ENCODE peak calls at places on chromosomes 3 and 15, in eight cellular contexts. One of them, this sample, is unnamed.
A peak's percentile ranks its signal among the peaks of the same experiment; 100 is the strongest.

GRCh38 chr3:52315977-52316764 is at the start of gene DNAH1:
- DNase-seq in AG08395: no peak
- DNase-seq in stimulated activated CD8-positive, alpha-beta memory T cell treated with anti-CD3 and anti-CD28 coated beads, Interleukin-12 subunit alpha, Interleukin-12 subunit beta, amount 100 ng/mL, for 4 hours: no peak
- DNase-seq in stimulated activated CD4-positive, alpha-beta T cell treated with anti-CD3 and anti-CD28 coated beads, Interleukin-12 subunit alpha, Interleukin-12 subunit beta, amount 100 ng/mL, for 48 hours: no peak
- DNase-seq in NCI-H2081: no peak
- DNase-seq in midbrain: no peak
- DNase-seq in left ventricle myocardium inferior: no peak
- DNase-seq in EL: no peak
- DNase-seq in this sample: no peak

GRCh38 chr15:59687831-59688230 is 1.3 kb downstream of the BNIP2 start:
- DNase-seq in left ventricle myocardium inferior: no peak
- DNase-seq in EL: peak; percentile 33
- DNase-seq in NCI-H2081: no peak
- DNase-seq in midbrain: no peak
- DNase-seq in AG08395: peak; percentile 21
- DNase-seq in stimulated activated CD8-positive, alpha-beta memory T cell treated with anti-CD3 and anti-CD28 coated beads, Interleukin-12 subunit alpha, Interleukin-12 subunit beta, amount 100 ng/mL, for 4 hours: no peak
- DNase-seq in stimulated activated CD4-positive, alpha-beta T cell treated with anti-CD3 and anti-CD28 coated beads, Interleukin-12 subunit alpha, Interleukin-12 subunit beta, amount 100 ng/mL, for 48 hours: no peak
- DNase-seq in this sample: no peak

GRCh38 chr15:89888214-89888804 is 5.5 kb downstream of the AP3S2 start:
- DNase-seq in EL: peak; percentile 84
- DNase-seq in midbrain: no peak
- DNase-seq in stimulated activated CD8-positive, alpha-beta memory T cell treated with anti-CD3 and anti-CD28 coated beads, Interleukin-12 subunit alpha, Interleukin-12 subunit beta, amount 100 ng/mL, for 4 hours: no peak
- DNase-seq in stimulated activated CD4-positive, alpha-beta T cell treated with anti-CD3 and anti-CD28 coated beads, Interleukin-12 subunit alpha, Interleukin-12 subunit beta, amount 100 ng/mL, for 48 hours: no peak
- DNase-seq in left ventricle myocardium inferior: no peak
- DNase-seq in NCI-H2081: no peak
- DNase-seq in AG08395: peak; percentile 81
- DNase-seq in this sample: no peak

GRCh38 chr3:197380786-197381185 is 82.4 kb upstream of the DLG1 start:
- DNase-seq in stimulated activated CD8-positive, alpha-beta memory T cell treated with anti-CD3 and anti-CD28 coated beads, Interleukin-12 subunit alpha, Interleukin-12 subunit beta, amount 100 ng/mL, for 4 hours: no peak
- DNase-seq in EL: no peak
- DNase-seq in NCI-H2081: no peak
- DNase-seq in AG08395: no peak
- DNase-seq in left ventricle myocardium inferior: no peak
- DNase-seq in midbrain: no peak
- DNase-seq in stimulated activated CD4-positive, alpha-beta T cell treated with anti-CD3 and anti-CD28 coated beads, Interleukin-12 subunit alpha, Interleukin-12 subunit beta, amount 100 ng/mL, for 48 hours: no peak
- DNase-seq in this sample: peak; percentile 76

GRCh38 chr3:12549971-12550760 is 4.9 kb upstream of the MKRN2OS start:
- DNase-seq in AG08395: no peak
- DNase-seq in EL: no peak
- DNase-seq in left ventricle myocardium inferior: no peak
- DNase-seq in midbrain: no peak
- DNase-seq in NCI-H2081: no peak
- DNase-seq in stimulated activated CD4-positive, alpha-beta T cell treated with anti-CD3 and anti-CD28 coated beads, Interleukin-12 subunit alpha, Interleukin-12 subunit beta, amount 100 ng/mL, for 48 hours: no peak
- DNase-seq in stimulated activated CD8-positive, alpha-beta memory T cell treated with anti-CD3 and anti-CD28 coated beads, Interleukin-12 subunit alpha, Interleukin-12 subunit beta, amount 100 ng/mL, for 4 hours: no peak
- DNase-seq in this sample: no peak

GRCh38 chr15:59538494-59538893 is 73.1 kb upstream of the GCNT3 start:
- DNase-seq in stimulated activated CD4-positive, alpha-beta T cell treated with anti-CD3 and anti-CD28 coated beads, Interleukin-12 subunit alpha, Interleukin-12 subunit beta, amount 100 ng/mL, for 48 hours: no peak
- DNase-seq in AG08395: no peak
- DNase-seq in midbrain: no peak
- DNase-seq in stimulated activated CD8-positive, alpha-beta memory T cell treated with anti-CD3 and anti-CD28 coated beads, Interleukin-12 subunit alpha, Interleukin-12 subunit beta, amount 100 ng/mL, for 4 hours: no peak
- DNase-seq in EL: no peak
- DNase-seq in NCI-H2081: no peak
- DNase-seq in left ventricle myocardium inferior: no peak
- DNase-seq in this sample: no peak

GRCh38 chr15:32870240-32871033 is 152.6 kb downstream of the GREM1 start:
- DNase-seq in stimulated activated CD8-positive, alpha-beta memory T cell treated with anti-CD3 and anti-CD28 coated beads, Interleukin-12 subunit alpha, Interleukin-12 subunit beta, amount 100 ng/mL, for 4 hours: no peak
- DNase-seq in NCI-H2081: no peak
- DNase-seq in left ventricle myocardium inferior: no peak
- DNase-seq in midbrain: no peak
- DNase-seq in stimulated activated CD4-positive, alpha-beta T cell treated with anti-CD3 and anti-CD28 coated beads, Interleukin-12 subunit alpha, Interleukin-12 subunit beta, amount 100 ng/mL, for 48 hours: no peak
- DNase-seq in EL: peak; percentile 97
- DNase-seq in AG08395: peak; percentile 76
- DNase-seq in this sample: no peak

GRCh38 chr15:57867970-57868791 is 161.7 kb downstream of the POLR2M start:
- DNase-seq in midbrain: no peak
- DNase-seq in stimulated activated CD4-positive, alpha-beta T cell treated with anti-CD3 and anti-CD28 coated beads, Interleukin-12 subunit alpha, Interleukin-12 subunit beta, amount 100 ng/mL, for 48 hours: no peak
- DNase-seq in AG08395: no peak
- DNase-seq in left ventricle myocardium inferior: no peak
- DNase-seq in NCI-H2081: no peak
- DNase-seq in stimulated activated CD8-positive, alpha-beta memory T cell treated with anti-CD3 and anti-CD28 coated beads, Interleukin-12 subunit alpha, Interleukin-12 subunit beta, amount 100 ng/mL, for 4 hours: no peak
- DNase-seq in EL: no peak
- DNase-seq in this sample: no peak

GRCh38 chr15:76935620-76936019 is 4.1 kb downstream of the RCN2 start:
- DNase-seq in stimulated activated CD8-positive, alpha-beta memory T cell treated with anti-CD3 and anti-CD28 coated beads, Interleukin-12 subunit alpha, Interleukin-12 subunit beta, amount 100 ng/mL, for 4 hours: no peak
- DNase-seq in NCI-H2081: no peak
- DNase-seq in EL: no peak
- DNase-seq in AG08395: no peak
- DNase-seq in left ventricle myocardium inferior: no peak
- DNase-seq in midbrain: no peak
- DNase-seq in stimulated activated CD4-positive, alpha-beta T cell treated with anti-CD3 and anti-CD28 coated beads, Interleukin-12 subunit alpha, Interleukin-12 subunit beta, amount 100 ng/mL, for 48 hours: no peak
- DNase-seq in this sample: peak; percentile 63

GRCh38 chr3:137047240-137047639 is 89.5 kb downstream of the IL20RB start:
- DNase-seq in midbrain: no peak
- DNase-seq in AG08395: no peak
- DNase-seq in EL: no peak
- DNase-seq in NCI-H2081: no peak
- DNase-seq in left ventricle myocardium inferior: no peak
- DNase-seq in stimulated activated CD8-positive, alpha-beta memory T cell treated with anti-CD3 and anti-CD28 coated beads, Interleukin-12 subunit alpha, Interleukin-12 subunit beta, amount 100 ng/mL, for 4 hours: no peak
- DNase-seq in stimulated activated CD4-positive, alpha-beta T cell treated with anti-CD3 and anti-CD28 coated beads, Interleukin-12 subunit alpha, Interleukin-12 subunit beta, amount 100 ng/mL, for 48 hours: no peak
- DNase-seq in this sample: no peak

GRCh38 chr3:4889896-4890295 is 89.3 kb upstream of the BHLHE40 start:
- DNase-seq in stimulated activated CD8-positive, alpha-beta memory T cell treated with anti-CD3 and anti-CD28 coated beads, Interleukin-12 subunit alpha, Interleukin-12 subunit beta, amount 100 ng/mL, for 4 hours: no peak
- DNase-seq in stimulated activated CD4-positive, alpha-beta T cell treated with anti-CD3 and anti-CD28 coated beads, Interleukin-12 subunit alpha, Interleukin-12 subunit beta, amount 100 ng/mL, for 48 hours: no peak
- DNase-seq in AG08395: peak; percentile 33
- DNase-seq in midbrain: no peak
- DNase-seq in NCI-H2081: no peak
- DNase-seq in EL: no peak
- DNase-seq in left ventricle myocardium inferior: no peak
- DNase-seq in this sample: no peak

GRCh38 chr3:43094851-43095250 is 11.0 kb downstream of the POMGNT2 start:
- DNase-seq in AG08395: no peak
- DNase-seq in stimulated activated CD4-positive, alpha-beta T cell treated with anti-CD3 and anti-CD28 coated beads, Interleukin-12 subunit alpha, Interleukin-12 subunit beta, amount 100 ng/mL, for 48 hours: no peak
- DNase-seq in midbrain: no peak
- DNase-seq in EL: no peak
- DNase-seq in NCI-H2081: no peak
- DNase-seq in stimulated activated CD8-positive, alpha-beta memory T cell treated with anti-CD3 and anti-CD28 coated beads, Interleukin-12 subunit alpha, Interleukin-12 subunit beta, amount 100 ng/mL, for 4 hours: no peak
- DNase-seq in left ventricle myocardium inferior: no peak
- DNase-seq in this sample: peak; percentile 74

GRCh38 chr15:85702321-85703230 is 92.1 kb downstream of the KLHL25 start:
- DNase-seq in midbrain: no peak
- DNase-seq in EL: no peak
- DNase-seq in stimulated activated CD4-positive, alpha-beta T cell treated with anti-CD3 and anti-CD28 coated beads, Interleukin-12 subunit alpha, Interleukin-12 subunit beta, amount 100 ng/mL, for 48 hours: no peak
- DNase-seq in NCI-H2081: no peak
- DNase-seq in left ventricle myocardium inferior: no peak
- DNase-seq in stimulated activated CD8-positive, alpha-beta memory T cell treated with anti-CD3 and anti-CD28 coated beads, Interleukin-12 subunit alpha, Interleukin-12 subunit beta, amount 100 ng/mL, for 4 hours: peak; percentile 14
- DNase-seq in AG08395: peak; percentile 9
- DNase-seq in this sample: no peak

GRCh38 chr3:46400000-46400734 is 6.7 kb downstream of the CCR5AS start:
- DNase-seq in stimulated activated CD8-positive, alpha-beta memory T cell treated with anti-CD3 and anti-CD28 coated beads, Interleukin-12 subunit alpha, Interleukin-12 subunit beta, amount 100 ng/mL, for 4 hours: no peak
- DNase-seq in stimulated activated CD4-positive, alpha-beta T cell treated with anti-CD3 and anti-CD28 coated beads, Interleukin-12 subunit alpha, Interleukin-12 subunit beta, amount 100 ng/mL, for 48 hours: no peak
- DNase-seq in EL: peak; percentile 77
- DNase-seq in NCI-H2081: no peak
- DNase-seq in midbrain: no peak
- DNase-seq in AG08395: peak; percentile 40
- DNase-seq in left ventricle myocardium inferior: no peak
- DNase-seq in this sample: no peak

GRCh38 chr15:83365370-83365938 is 81.0 kb upstream of the BNC1 start:
- DNase-seq in AG08395: peak; percentile 78
- DNase-seq in NCI-H2081: no peak
- DNase-seq in stimulated activated CD4-positive, alpha-beta T cell treated with anti-CD3 and anti-CD28 coated beads, Interleukin-12 subunit alpha, Interleukin-12 subunit beta, amount 100 ng/mL, for 48 hours: no peak
- DNase-seq in stimulated activated CD8-positive, alpha-beta memory T cell treated with anti-CD3 and anti-CD28 coated beads, Interleukin-12 subunit alpha, Interleukin-12 subunit beta, amount 100 ng/mL, for 4 hours: no peak
- DNase-seq in left ventricle myocardium inferior: peak; percentile 31
- DNase-seq in midbrain: peak; percentile 59
- DNase-seq in EL: peak; percentile 72
- DNase-seq in this sample: peak; percentile 12

GRCh38 chr15:69305204-69305931 is 6.7 kb downstream of the PAQR5 start:
- DNase-seq in left ventricle myocardium inferior: no peak
- DNase-seq in NCI-H2081: no peak
- DNase-seq in midbrain: no peak
- DNase-seq in stimulated activated CD8-positive, alpha-beta memory T cell treated with anti-CD3 and anti-CD28 coated beads, Interleukin-12 subunit alpha, Interleukin-12 subunit beta, amount 100 ng/mL, for 4 hours: no peak
- DNase-seq in AG08395: peak; percentile 92
- DNase-seq in EL: peak; percentile 95
- DNase-seq in stimulated activated CD4-positive, alpha-beta T cell treated with anti-CD3 and anti-CD28 coated beads, Interleukin-12 subunit alpha, Interleukin-12 subunit beta, amount 100 ng/mL, for 48 hours: no peak
- DNase-seq in this sample: no peak

GRCh38 chr3:9244495-9245183 is 4.8 kb downstream of the SRGAP3 start:
- DNase-seq in EL: no peak
- DNase-seq in AG08395: no peak
- DNase-seq in stimulated activated CD4-positive, alpha-beta T cell treated with anti-CD3 and anti-CD28 coated beads, Interleukin-12 subunit alpha, Interleukin-12 subunit beta, amount 100 ng/mL, for 48 hours: no peak
- DNase-seq in stimulated activated CD8-positive, alpha-beta memory T cell treated with anti-CD3 and anti-CD28 coated beads, Interleukin-12 subunit alpha, Interleukin-12 subunit beta, amount 100 ng/mL, for 4 hours: no peak
- DNase-seq in midbrain: no peak
- DNase-seq in left ventricle myocardium inferior: no peak
- DNase-seq in NCI-H2081: no peak
- DNase-seq in this sample: no peak

This sample was measured in thyroid gland.